ENCODE peak calls at places on chromosomes 13 and 19, in nine cellular contexts. N is neural progenitor cell; L is fibroblast of lung; S is endodermal cell; Q is lower lobe of right lung; T is tibial nerve; M is neuronal stem cell; E is colonic mucosa; K is CD8-positive, alpha-beta T cell. J is an unnamed sample.

GRCh38 chr13:30159446-30159839 is 147.9 kb downstream of the KATNAL1 start:
- DNase-seq in T (no peak), L (peak), E (no peak), M (no peak), K (no peak), N (no peak), Q (no peak), S (peak), J (peak)

GRCh38 chr13:113090806-113091205 is 14.8 kb upstream of the F7 start:
- DNase-seq in T (no peak), N (no peak), L (no peak), S (no peak), Q (no peak), E (no peak), K (no peak), M (no peak), J (no peak)

GRCh38 chr13:55937180-55937579 is 1203.5 kb upstream of the PRR20A start:
- DNase-seq in E (no peak), N (no peak), K (no peak), Q (no peak), L (no peak), M (no peak), T (no peak), S (no peak), J (no peak)

GRCh38 chr13:107360010-107360409 is 792.1 kb upstream of the ARGLU1 start:
- DNase-seq in N (no peak), L (no peak), E (no peak), S (no peak), T (no peak), Q (no peak), K (no peak), M (no peak), J (no peak)

GRCh38 chr19:8526345-8527062 is 12.5 kb upstream of the ZNF414 start:
- DNase-seq in K (no peak), E (peak), Q (peak), L (peak), M (peak), S (peak), T (peak), N (peak), J (peak)

GRCh38 chr19:10372698-10373097 is 7.7 kb downstream of the TYK2 start:
- DNase-seq in E (no peak), T (no peak), Q (no peak), M (no peak), N (no peak), L (no peak), K (no peak), S (no peak), J (no peak)

GRCh38 chr19:19120308-19121156 is 17.7 kb downstream of the TMEM161A start:
- DNase-seq in M (peak), Q (no peak), S (peak), K (no peak), E (peak), L (peak), T (peak), N (peak), J (peak)

GRCh38 chr19:3483226-3483628 is at the start of gene SMIM44:
- DNase-seq in N (no peak), E (peak), Q (no peak), M (no peak), S (peak), L (no peak), T (no peak), K (no peak), J (no peak)

GRCh38 chr19:55443045-55443823 is at the start of gene SHISA7:
- DNase-seq in N (peak), E (no peak), M (no peak), L (no peak), T (no peak), K (no peak), S (no peak), Q (no peak), J (peak)

GRCh38 chr13:112187527-112188297 is 120.8 kb downstream of the SOX1 start:
- DNase-seq in S (peak), M (no peak), N (no peak), K (no peak), L (no peak), E (no peak), T (no peak), Q (no peak), J (no peak)

GRCh38 chr13:59356607-59357006 is 807.1 kb downstream of the DIAPH3 start:
- DNase-seq in Q (peak), L (peak), E (no peak), N (no peak), M (no peak), S (no peak), K (no peak), T (peak), J (no peak)

GRCh38 chr13:39253774-39254173 is 215.5 kb downstream of the NHLRC3 start:
- DNase-seq in K (no peak), N (no peak), T (no peak), S (no peak), Q (no peak), E (no peak), M (no peak), L (peak), J (no peak)

GRCh38 chr19:50415661-50416033 is 3.1 kb upstream of the SPIB start:
- DNase-seq in M (no peak), E (peak), N (no peak), T (no peak), S (no peak), K (no peak), Q (peak), L (no peak), J (no peak)

GRCh38 chr13:80251403-80251802 is 89.5 kb downstream of the SPRY2 start:
- DNase-seq in E (no peak), Q (no peak), M (no peak), T (peak), L (peak), K (no peak), S (no peak), N (peak), J (no peak)

GRCh38 chr19:11425719-11426457 is 6.8 kb upstream of the RGL3 start:
- DNase-seq in S (peak), Q (no peak), T (no peak), L (no peak), M (no peak), K (no peak), N (no peak), E (no peak), J (peak)

GRCh38 chr13:45996631-45997030 is 55.9 kb downstream of the ZC3H13 start:
- DNase-seq in L (no peak), K (no peak), Q (no peak), N (no peak), E (no peak), S (no peak), M (no peak), T (no peak), J (no peak)

GRCh38 chr19:58572818-58573657 is at the start of gene MZF1:
- DNase-seq in S (peak), T (peak), M (peak), E (peak), K (peak), N (peak), Q (peak), L (peak), J (peak)

GRCh38 chr19:11699931-11700794 is 38.6 kb downstream of the ZNF823 start:
- DNase-seq in M (no peak), L (peak), E (peak), Q (no peak), N (peak), T (peak), K (no peak), S (peak), J (peak)

GRCh38 chr13:113843864-113844556 is 19.9 kb downstream of the GAS6 start:
- DNase-seq in Q (peak), T (no peak), E (no peak), L (no peak), K (no peak), S (no peak), M (no peak), N (no peak), J (no peak)

GRCh38 chr13:100208596-100208995 is 119.7 kb downstream of the PCCA start:
- DNase-seq in S (no peak), Q (no peak), E (no peak), M (no peak), K (no peak), N (no peak), L (no peak), T (no peak), J (no peak)

GRCh38 chr13:113357529-113357928 is 6.4 kb downstream of the GRTP1 start:
- DNase-seq in T (no peak), N (no peak), Q (no peak), M (no peak), S (no peak), K (no peak), E (no peak), L (peak), J (peak)

GRCh38 chr13:92849381-92849780 is 377.2 kb upstream of the GPC6 start:
- DNase-seq in M (no peak), T (no peak), Q (no peak), N (no peak), S (no peak), L (no peak), K (no peak), E (no peak), J (no peak)

GRCh38 chr19:3111586-3112247 is 17.6 kb downstream of the GNA11 start:
- DNase-seq in T (no peak), M (no peak), L (no peak), S (no peak), N (no peak), Q (no peak), E (no peak), K (no peak), J (peak)

GRCh38 chr19:5665781-5666513 is 14.4 kb downstream of the MICOS13 start:
- DNase-seq in K (no peak), N (no peak), L (peak), T (no peak), S (no peak), M (no peak), E (no peak), Q (peak), J (peak)

GRCh38 chr13:29165840-29166239 is 345.7 kb downstream of the MTUS2 start:
- DNase-seq in T (no peak), K (no peak), S (no peak), E (no peak), Q (no peak), M (no peak), N (no peak), L (peak), J (no peak)

GRCh38 chr13:101917833-101918755 is 465.6 kb downstream of the ITGBL1 start:
- DNase-seq in Q (no peak), L (no peak), T (no peak), N (peak), E (no peak), S (peak), M (no peak), K (no peak), J (peak)

GRCh38 chr19:7921302-7921954 is 1.3 kb downstream of the SNAPC2 start:
- DNase-seq in T (no peak), N (no peak), Q (no peak), M (no peak), K (no peak), E (no peak), L (no peak), S (no peak), J (peak)

GRCh38 chr13:50123862-50124535 is 108.8 kb downstream of the KCNRG start:
- DNase-seq in S (peak), L (peak), K (peak), T (peak), Q (peak), E (peak), M (peak), N (peak), J (peak)

GRCh38 chr13:42041017-42041683 is 7.3 kb upstream of the DGKH start:
- DNase-seq in S (peak), M (peak), E (peak), Q (peak), L (peak), T (peak), N (peak), K (peak), J (peak)

GRCh38 chr13:80339841-80340642 is 884 bp downstream of the SPRY2 start:
- DNase-seq in S (peak), T (peak), Q (peak), L (peak), K (no peak), E (peak), M (peak), N (peak), J (peak)

GRCh38 chr19:48713864-48714755 is 5.4 kb downstream of the MAMSTR start:
- DNase-seq in L (peak), M (peak), T (peak), Q (peak), K (peak), N (peak), E (peak), S (peak), J (peak)

GRCh38 chr13:85806553-85807175 is 7.4 kb upstream of the SLITRK6 start:
- DNase-seq in N (peak), M (peak), Q (no peak), K (no peak), S (no peak), L (peak), T (no peak), E (no peak), J (no peak)

GRCh38 chr13:41465215-41465907 is 8.0 kb downstream of the RGCC start:
- DNase-seq in L (peak), M (no peak), N (no peak), K (peak), E (peak), T (no peak), S (no peak), Q (peak), J (peak)

GRCh38 chr13:36548129-36548528 is 115.8 kb downstream of the CCNA1 start:
- DNase-seq in S (no peak), M (no peak), N (no peak), E (no peak), K (no peak), Q (no peak), L (no peak), T (no peak), J (no peak)

GRCh38 chr13:41554626-41555386 is 97.5 kb downstream of the RGCC start:
- DNase-seq in N (no peak), E (no peak), L (no peak), M (no peak), K (no peak), S (no peak), Q (no peak), T (no peak), J (no peak)

GRCh38 chr19:45767410-45767880 is 1.6 kb downstream of the SIX5 start:
- DNase-seq in L (peak), T (peak), S (peak), Q (peak), E (peak), K (no peak), M (peak), N (peak), J (peak)

GRCh38 chr13:42964681-42965305 is 27.2 kb downstream of the EPSTI1 start:
- DNase-seq in E (no peak), S (no peak), K (no peak), Q (no peak), N (no peak), T (no peak), M (no peak), L (no peak), J (no peak)

GRCh38 chr19:13154911-13155471 is 4.8 kb downstream of the IER2 start:
- DNase-seq in Q (peak), N (peak), L (peak), T (peak), S (peak), M (peak), K (peak), E (peak), J (peak)
- H3K4me3 ChIP-seq in Q (peak), N (peak), L (peak), T (peak), S (peak), M (peak), K (peak), E (peak), J (peak)

DNA sequence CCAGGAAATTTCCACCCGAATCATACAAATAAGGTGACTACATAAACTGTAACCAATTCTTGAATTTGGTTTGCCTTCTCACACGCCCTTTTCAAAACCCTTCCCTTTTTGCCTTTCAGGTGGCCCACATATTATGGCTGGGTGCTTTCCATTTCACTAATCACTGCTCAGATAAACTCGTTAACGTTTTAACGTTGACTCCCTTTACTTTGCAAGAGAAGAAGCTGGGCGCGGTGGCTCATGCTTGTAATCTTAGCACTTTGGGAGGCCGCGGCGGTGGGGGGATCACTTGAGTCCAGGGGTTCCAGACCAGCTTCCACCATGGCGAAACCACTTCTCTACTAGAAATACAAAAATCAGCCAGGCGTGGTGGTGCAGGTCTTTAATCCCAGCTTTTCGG is 19.8 kb upstream of the ZNF91 start:
- DNase-seq in Q (no peak), K (no peak), S (no peak), L (no peak), N (peak), T (no peak), E (peak), M (peak), J (no peak)
- H3K27ac ChIP-seq in Q (no peak), K (no peak), S (peak), L (no peak), N (peak), T (no peak), E (peak), M (peak), J (no peak)

DNA sequence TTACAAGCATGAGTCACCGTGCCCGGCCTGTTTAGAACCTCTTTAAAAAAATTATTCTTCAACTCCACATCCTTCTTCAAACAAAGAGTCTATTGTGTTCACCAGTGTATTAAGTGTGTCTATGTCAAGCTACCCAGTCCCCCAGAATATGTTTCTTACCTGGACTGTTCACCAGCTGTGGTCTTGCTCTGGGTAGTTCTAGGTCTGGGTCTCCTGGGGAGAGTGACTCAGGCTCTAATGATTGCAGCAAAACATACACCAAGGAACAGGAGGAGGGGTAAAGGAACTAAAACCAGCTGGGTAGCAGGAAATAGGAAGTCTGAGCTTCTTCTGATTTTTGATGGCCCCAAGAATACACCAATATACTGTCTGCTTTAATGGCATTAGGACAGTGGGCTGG is at the start of gene FPR1:
- DNase-seq in E (no peak), L (peak), T (peak), K (no peak), Q (no peak), N (no peak), S (no peak), M (no peak), J (peak)
- H3K4me3 ChIP-seq in E (no peak), L (no peak), T (peak), K (no peak), Q (peak), N (no peak), S (no peak), M (no peak), J (no peak)

GRCh38 chr13:33205804-33206221 is 79.7 kb downstream of the STARD13 start:
- DNase-seq in S (no peak), N (peak), E (no peak), Q (no peak), K (no peak), L (peak), M (no peak), T (no peak), J (no peak)

GRCh38 chr13:33206425-33206824 is 79.1 kb downstream of the STARD13 start:
- DNase-seq in E (no peak), N (no peak), L (peak), M (no peak), S (no peak), T (no peak), Q (no peak), K (no peak), J (no peak)

GRCh38 chr13:33206945-33207615 is 78.5 kb downstream of the STARD13 start:
- DNase-seq in M (no peak), L (no peak), K (no peak), N (no peak), S (no peak), Q (no peak), T (no peak), E (no peak), J (no peak)

GRCh38 chr13:33208290-33208990 is 77.1 kb downstream of the STARD13 start:
- DNase-seq in S (no peak), L (no peak), N (no peak), Q (no peak), T (no peak), E (peak), M (no peak), K (no peak), J (no peak)

DNA sequence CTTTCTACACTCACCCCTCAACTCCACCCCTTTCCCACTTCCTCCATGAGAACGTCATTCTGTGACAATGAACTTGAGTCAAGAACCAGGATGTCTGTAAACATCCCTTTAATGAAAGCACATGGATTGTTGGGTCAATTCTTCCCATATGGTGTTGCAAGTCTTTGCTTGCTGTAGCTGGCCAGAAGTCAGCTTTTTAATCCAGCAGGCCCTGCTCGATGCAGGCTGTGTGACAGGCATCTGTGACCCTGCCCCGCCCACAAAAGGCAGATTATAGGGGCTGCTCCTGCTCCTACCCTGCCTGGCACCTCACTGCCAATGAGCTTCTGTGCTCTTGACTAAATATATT is 78.0 kb downstream of the STARD13 start:
- DNase-seq in S (no peak), Q (no peak), N (no peak), L (peak), M (no peak), T (no peak), K (no peak), E (no peak), J (no peak)
- H3K27ac ChIP-seq in S (no peak), Q (peak), N (no peak), L (peak), M (no peak), T (peak), K (no peak), E (peak), J (peak)

GRCh38 chr19:29309637-29310036 is 96.7 kb upstream of the UQCRFS1 start:
- DNase-seq in T (no peak), N (peak), L (no peak), S (no peak), Q (no peak), E (no peak), M (no peak), K (no peak), J (no peak)
- H3K4me3 ChIP-seq in T (no peak), N (peak), L (no peak), S (no peak), Q (no peak), E (no peak), M (no peak), K (no peak), J (no peak)

DNA sequence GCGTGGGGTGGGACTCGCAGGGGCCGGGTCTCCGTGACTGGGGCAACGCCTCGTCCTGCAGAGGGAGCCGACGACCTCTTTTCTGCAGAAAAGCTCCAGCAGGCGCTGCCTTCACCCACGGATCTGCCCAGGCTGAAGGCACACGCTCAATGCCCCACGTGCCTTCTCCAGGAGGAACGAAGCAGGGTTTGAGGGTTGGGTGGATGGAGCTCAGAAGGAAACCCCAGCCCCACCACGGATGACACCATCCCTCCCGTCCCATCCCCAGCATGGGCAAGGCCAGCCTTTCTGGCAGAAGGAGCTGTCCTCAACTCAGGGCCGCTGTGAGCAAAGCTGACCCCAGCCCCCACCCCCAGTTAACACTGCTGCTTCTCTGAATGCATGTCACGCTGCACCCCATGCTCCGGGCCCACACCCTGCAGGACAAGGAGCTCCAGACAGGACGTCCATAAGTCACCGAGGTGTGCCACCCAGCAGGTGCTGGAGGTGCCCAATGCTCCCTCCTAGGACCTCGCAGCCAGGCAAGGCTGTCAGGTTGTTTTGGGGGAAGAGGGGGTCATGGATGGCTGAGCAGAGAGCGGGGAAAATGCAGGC is 7.4 kb downstream of the C19orf25 start:
- DNase-seq in Q (peak), M (no peak), E (no peak), K (no peak), S (peak), L (no peak), N (peak), T (no peak), J (peak)
- H3K27ac ChIP-seq in Q (no peak), M (no peak), E (no peak), K (no peak), S (no peak), L (no peak), N (no peak), T (no peak), J (no peak)

J was measured in osteoblast.